ENCODE peak calls at places on chromosomes 11 and 22, in six cellular contexts. I is cardiac muscle cell, O is uterus, P is stomach, U is PC-9, Y is thyroid gland. T is an unnamed sample.
A peak's percentile ranks its signal among the peaks of the same experiment; 100 is the strongest.

GRCh38 chr11:96713301-96713700 is 323.5 kb downstream of the JRKL start:
- DNase-seq in I (no peak), O (no peak), P (no peak), U (no peak), Y (no peak), T (no peak)

GRCh38 chr11:37465221-37465620 is 867.2 kb upstream of the RAG2 start:
- DNase-seq in I (no peak), O (no peak), P (no peak), U (no peak), Y (no peak), T (no peak)

GRCh38 chr11:36564376-36565032 is 3.3 kb upstream of the RAG1 start:
- DNase-seq in I (peak; percentile 79), O (peak; percentile 31), P (peak; percentile 58), U (no peak), Y (peak; percentile 74), T (no peak)

GRCh38 chr11:125990244-125990643 is 44.4 kb downstream of the VSIG10L2 start:
- DNase-seq in I (no peak), O (peak; percentile 65), P (no peak), U (no peak), Y (peak; percentile 80), T (no peak)

GRCh38 chr11:125272092-125272491 is 107.5 kb downstream of the PKNOX2 start:
- DNase-seq in I (no peak), O (no peak), P (no peak), U (no peak), Y (no peak), T (no peak)

GRCh38 chr11:118435233-118435892 is 929 bp upstream of the KMT2A start:
- DNase-seq in I (peak; percentile 89), O (peak; percentile 30), P (peak; percentile 53), U (no peak), Y (peak; percentile 53), T (peak; percentile 8)

GRCh38 chr11:121892131-121892681 is 223.8 kb downstream of the BLID start:
- DNase-seq in I (peak; percentile 12), O (no peak), P (no peak), U (peak; percentile 44), Y (no peak), T (no peak)

GRCh38 chr11:45993438-45994064 is 71.1 kb downstream of the LARGE2 start:
- DNase-seq in I (no peak), O (peak; percentile 77), P (no peak), U (no peak), Y (peak; percentile 34), T (no peak)

GRCh38 chr11:126129681-126130671 is 67.3 kb upstream of the CDON start:
- DNase-seq in I (peak; percentile 58), O (no peak), P (no peak), U (no peak), Y (peak; percentile 55), T (no peak)

GRCh38 chr11:6251120-6251733 is 8.4 kb upstream of the CCKBR start:
- DNase-seq in I (peak; percentile 79), O (peak; percentile 62), P (peak; percentile 90), U (no peak), Y (peak; percentile 78), T (no peak)

GRCh38 chr11:31805629-31806185 is 5.4 kb downstream of the PAX6 start:
- DNase-seq in I (no peak), O (no peak), P (no peak), U (no peak), Y (no peak), T (no peak)

GRCh38 chr11:103110406-103110805 is 1.2 kb downstream of the DYNC2H1 start:
- DNase-seq in I (no peak), O (no peak), P (no peak), U (no peak), Y (no peak), T (no peak)
- TF ChIP-seq CTCF in I (peak; percentile 48), O (no peak), P (no peak), U (peak; percentile 45), Y (no peak), T (no peak)

DNA sequence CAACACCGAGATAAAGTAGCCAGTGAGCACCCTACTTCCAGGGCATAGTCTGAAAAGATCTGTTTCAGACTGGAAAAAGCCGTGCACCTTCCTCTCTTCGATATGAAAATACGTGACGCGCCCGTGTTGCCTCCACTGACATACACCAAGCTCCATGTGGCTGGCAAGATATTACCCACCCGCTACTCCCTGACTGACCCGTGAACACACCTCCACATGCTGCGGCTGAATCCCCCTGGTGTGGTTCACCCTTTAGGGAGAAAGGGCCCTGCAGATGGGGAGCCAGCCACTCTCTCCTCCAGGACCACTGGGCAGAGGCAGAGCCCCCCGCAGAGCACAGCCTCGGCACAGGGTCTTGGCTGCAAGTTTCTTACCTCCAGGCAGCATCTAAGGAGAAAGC is 245.0 kb downstream of the BRD1 start:
- DNase-seq in I (no peak), O (no peak), P (no peak), U (no peak), Y (no peak), T (no peak)
- H3K9me3 ChIP-seq in I (no peaks in the 10 kb centered on the region), O (no peaks in the 10 kb centered on the region), P (peaks cover 6% of the 10 kb centered on the region), U (peaks cover 7% of the 10 kb centered on the region), Y (no peaks in the 10 kb centered on the region), T (peaks cover 9% of the 10 kb centered on the region)

DNA sequence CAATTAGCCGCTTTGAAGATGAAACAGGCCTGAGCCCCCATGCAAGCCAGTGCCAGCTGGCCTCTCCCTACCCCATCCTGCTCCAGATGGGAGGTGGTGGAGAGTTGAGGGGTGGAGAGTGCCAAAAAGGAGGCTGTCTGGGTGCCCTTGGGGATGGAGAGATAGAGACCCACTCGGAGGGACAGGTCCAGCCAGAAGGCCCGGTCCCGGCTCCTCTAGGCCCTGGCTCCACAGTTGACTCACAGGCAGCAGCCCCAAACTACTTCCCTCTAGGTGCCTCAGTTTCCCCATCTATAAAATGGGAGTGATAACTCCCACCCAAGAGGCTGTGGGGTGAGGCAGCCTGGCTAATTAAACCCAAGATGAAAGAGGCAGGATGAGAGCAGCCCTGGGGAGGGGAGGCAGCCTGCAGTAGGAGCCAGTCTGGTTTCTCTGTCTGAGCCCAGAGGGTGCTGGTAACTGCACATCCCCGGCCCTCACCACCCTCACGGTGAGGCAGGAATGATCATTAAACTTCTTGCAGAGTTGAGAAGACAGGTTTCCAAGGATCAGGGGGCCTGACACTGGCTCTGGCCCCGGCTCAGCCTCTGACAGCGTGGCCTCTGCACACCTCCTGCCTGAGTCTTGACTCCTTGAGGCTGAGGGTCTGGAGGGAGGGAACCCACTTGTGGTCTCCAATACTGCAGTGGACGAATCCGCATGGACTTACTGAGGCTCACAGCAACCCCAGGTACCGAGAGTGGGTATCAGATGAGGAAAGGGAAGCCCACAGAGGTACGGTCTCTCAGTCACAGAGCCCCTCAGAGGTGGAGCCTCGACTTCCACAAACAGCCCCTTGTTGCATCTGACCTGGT is 1.4 kb upstream of the AP5B1 start:
- DNase-seq in I (no peak), O (no peak), P (no peak), U (peak; percentile 28), Y (no peak), T (no peak)
- H3K27me3 ChIP-seq in I (peaks cover 35% of the 10 kb centered on the region), O (peaks cover 13% of the 10 kb centered on the region), P (peaks cover 7% of the 10 kb centered on the region), U (no peaks in the 10 kb centered on the region), Y (no peaks in the 10 kb centered on the region), T (peaks cover 3% of the 10 kb centered on the region)

GRCh38 chr11:111360150-111361043 is 18.7 kb downstream of the POU2AF1 start:
- DNase-seq in I (no peak), O (no peak), P (peak; percentile 91), U (no peak), Y (no peak), T (no peak)

GRCh38 chr11:111358038-111359001 is 20.8 kb downstream of the POU2AF1 start:
- DNase-seq in I (no peak), O (no peak), P (peak; percentile 59), U (no peak), Y (no peak), T (no peak)

GRCh38 chr11:111357150-111358037 is 21.7 kb downstream of the POU2AF1 start:
- DNase-seq in I (no peak), O (no peak), P (no peak), U (no peak), Y (no peak), T (no peak)

GRCh38 chr11:111361082-111361801 is 17.8 kb downstream of the POU2AF1 start:
- DNase-seq in I (no peak), O (no peak), P (no peak), U (peak; percentile 60), Y (no peak), T (no peak)

DNA sequence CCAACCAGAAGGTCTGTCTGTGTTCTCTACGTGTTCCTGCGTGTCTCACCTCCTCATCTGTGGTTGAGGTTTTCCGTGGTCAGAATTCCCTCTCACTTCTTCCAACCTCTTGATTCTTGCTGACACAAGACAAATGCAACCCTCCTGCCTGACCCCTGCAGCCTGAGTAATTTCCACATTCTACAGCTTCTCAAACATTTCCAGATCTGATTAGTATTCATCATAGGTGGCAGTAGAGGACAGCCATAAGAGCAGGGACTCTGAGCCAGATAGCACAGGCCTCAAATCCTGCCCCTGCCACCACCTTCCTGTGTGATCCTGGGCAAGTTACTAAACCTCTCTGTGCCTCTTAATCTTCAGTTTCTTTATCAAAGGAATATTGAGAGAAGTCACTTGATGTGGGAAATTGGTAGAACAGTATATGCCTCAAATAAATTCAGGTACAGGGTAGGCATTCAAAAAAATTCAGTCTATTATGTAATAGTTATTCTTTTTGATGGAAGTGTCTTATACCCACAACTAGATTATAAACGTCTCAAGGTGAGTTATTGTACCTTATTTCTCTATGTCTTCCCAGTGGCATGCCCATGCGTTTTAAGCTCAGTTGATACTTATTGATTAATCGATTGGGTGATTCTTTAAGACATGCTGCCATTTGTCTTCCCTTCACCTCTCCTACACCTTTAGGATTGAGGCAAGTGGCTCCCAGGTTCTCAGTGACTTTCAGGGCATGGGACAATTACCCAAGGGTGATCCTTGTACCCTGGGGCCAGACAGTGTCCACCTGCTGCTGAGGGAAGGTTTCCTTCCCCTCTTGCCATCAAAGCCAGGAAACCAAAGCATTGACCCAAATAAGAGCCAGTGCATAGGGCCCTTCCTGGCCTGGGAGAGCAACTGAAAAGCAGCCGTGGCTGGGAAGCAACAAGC is 19.6 kb downstream of the POU2AF1 start:
- DNase-seq in I (no peak), O (no peak), P (no peak), U (no peak), Y (no peak), T (no peak)
- TF ChIP-seq CTCF in I (no peak), O (no peak), P (no peak), U (peak; percentile 39), Y (no peak), T (no peak)

DNA sequence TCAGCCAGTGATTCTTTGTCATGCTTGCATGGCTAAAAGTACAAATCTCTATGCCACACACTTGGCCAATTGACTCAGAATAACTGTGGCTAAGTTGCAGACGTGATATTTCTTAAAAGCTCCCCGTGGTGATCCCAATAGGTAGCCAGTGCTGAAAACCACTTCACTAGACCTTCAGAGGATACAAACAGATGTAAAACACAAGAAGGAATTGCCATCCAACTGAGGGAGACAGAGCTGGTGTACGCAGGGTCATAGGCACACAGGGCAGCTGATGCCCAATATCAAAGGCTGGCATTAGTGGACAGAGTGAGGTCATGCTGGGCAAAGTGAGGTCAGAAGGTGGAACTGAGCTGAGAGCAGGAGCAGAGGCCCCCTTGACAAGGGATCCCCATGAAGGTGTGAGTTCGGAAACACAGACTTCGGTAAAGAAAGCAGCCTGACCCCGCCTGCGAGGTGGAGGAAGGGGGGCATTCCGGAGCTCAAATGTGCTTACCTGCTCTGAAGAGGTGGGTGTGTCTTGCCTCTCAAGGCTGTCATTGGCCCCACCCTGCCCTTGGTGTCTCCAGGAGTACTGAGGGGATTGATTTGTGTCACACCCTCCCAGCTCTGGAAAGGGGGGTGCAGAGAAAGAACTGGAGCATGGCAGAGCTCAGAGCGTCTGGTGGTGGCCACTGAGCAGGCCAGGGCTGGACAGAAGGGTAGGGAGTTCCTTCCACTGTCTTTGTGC is 344.9 kb upstream of the B3GAT1 start:
- DNase-seq in I (no peak), O (no peak), P (no peak), U (no peak), Y (no peak), T (no peak)
- H3K9me3 ChIP-seq in I (no peaks in the 10 kb centered on the region), O (no peaks in the 10 kb centered on the region), P (no peaks in the 10 kb centered on the region), U (no peaks in the 10 kb centered on the region), Y (no peaks in the 10 kb centered on the region), T (no peaks in the 10 kb centered on the region)